ENCODE peak calls at places on chromosomes 11 and 22, in four cellular contexts. K is adipocyte; G is PC-3; S is CD8-positive, alpha-beta memory T cell. T is an unnamed sample.
A peak's percentile ranks its signal among the peaks of the same experiment; 100 is the strongest.

GRCh38 chr11:36126703-36127102 is 162.5 kb downstream of the COMMD9 start:
- DNase-seq in S (no peak), G (no peak), K (no peak), T (no peak)

GRCh38 chr11:86069408-86070086 is 663 bp upstream of the PICALM start:
- DNase-seq in S (no peak), G (peak; percentile 75), K (peak; percentile 91), T (no peak)

GRCh38 chr11:71988050-71988449 is 10.7 kb upstream of the IL18BP start:
- DNase-seq in K (peak; percentile 78), S (no peak), G (peak; percentile 41), T (no peak)

GRCh38 chr11:34427171-34427805 is 11.4 kb upstream of the CAT start:
- DNase-seq in S (no peak), G (peak; percentile 69), K (peak; percentile 91), T (no peak)

GRCh38 chr11:113533425-113533698 is 58.2 kb upstream of the DRD2 start:
- DNase-seq in K (no peak), G (peak; percentile 21), S (no peak), T (no peak)

GRCh38 chr22:31852691-31853370 is 91.5 kb upstream of the YWHAH start:
- DNase-seq in S (no peak), G (no peak), K (peak; percentile 38), T (no peak)

GRCh38 chr11:15748673-15749190 is 607.6 kb downstream of the SOX6 start:
- DNase-seq in G (no peak), K (no peak), S (no peak), T (no peak)

GRCh38 chr11:125165111-125165663 is 636 bp downstream of the PKNOX2 start:
- DNase-seq in K (peak; percentile 58), S (no peak), G (peak; percentile 19), T (no peak)

GRCh38 chr11:86067230-86068137 is 1.4 kb downstream of the PICALM start:
- DNase-seq in K (peak; percentile 53), G (peak; percentile 25), S (no peak), T (no peak)

GRCh38 chr11:72353861-72354260 is 80.5 kb downstream of the CLPB start:
- DNase-seq in G (peak; percentile 24), K (peak; percentile 22), S (no peak), T (no peak)

GRCh38 chr11:17554487-17554886 is 7.4 kb downstream of the OTOG start:
- DNase-seq in G (no peak), S (no peak), K (no peak), T (no peak)

GRCh38 chr11:100870138-100870537 is 183.1 kb downstream of the ARHGAP42 start:
- DNase-seq in S (no peak), K (no peak), G (no peak), T (no peak)

GRCh38 chr22:35601743-35602633 is 15.1 kb downstream of the MB start:
- DNase-seq in K (peak; percentile 69), S (no peak), G (peak; percentile 88), T (no peak)

GRCh38 chr11:45662096-45662664 is 3.2 kb downstream of the CHST1 start:
- DNase-seq in S (no peak), K (no peak), G (no peak), T (no peak)

GRCh38 chr11:129881570-129882170 is 13.7 kb downstream of the NFRKB start:
- DNase-seq in G (peak; percentile 74), S (no peak), K (peak; percentile 30), T (peak; percentile 45)

GRCh38 chr11:20088368-20089260 is 71.7 kb downstream of the DBX1 start:
- DNase-seq in K (peak; percentile 29), G (no peak), S (no peak), T (no peak)

GRCh38 chr11:72668645-72669347 is 5.4 kb downstream of the PDE2A start:
- DNase-seq in G (no peak), K (no peak), S (no peak), T (no peak)

GRCh38 chr11:23903044-23903704 is 593.7 kb upstream of the LUZP2 start:
- DNase-seq in K (peak; percentile 81), S (no peak), G (peak; percentile 84), T (no peak)

GRCh38 chr11:108882211-108882831 is 217.5 kb downstream of the DDX10 start:
- DNase-seq in S (no peak), G (no peak), K (no peak), T (no peak)

GRCh38 chr11:46120711-46121327 is 435 bp downstream of the PHF21A start:
- DNase-seq in K (peak; percentile 73), G (no peak), S (peak; percentile 8), T (no peak)

GRCh38 chr11:76629853-76630599 is 40.5 kb downstream of the LRRC32 start:
- DNase-seq in S (no peak), K (no peak), G (no peak), T (no peak)

DNA sequence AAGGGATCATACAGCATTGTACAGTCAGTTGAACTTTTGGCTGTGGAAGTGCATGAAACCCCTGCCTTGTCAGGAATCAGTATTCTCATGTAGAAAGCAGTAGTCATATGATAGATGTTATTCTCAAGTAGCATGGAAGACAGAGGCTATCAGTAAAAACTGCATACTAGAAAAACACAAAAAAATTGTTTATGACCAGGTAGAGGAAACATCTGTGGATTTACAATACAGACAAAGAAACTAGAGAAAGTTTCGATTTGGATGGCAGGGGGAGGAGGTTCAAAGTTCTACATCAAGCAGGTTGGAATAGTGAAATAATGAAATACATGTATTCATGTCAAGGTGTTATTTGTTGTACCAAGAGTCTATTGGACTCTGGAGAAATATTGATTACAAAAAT is 212.3 kb upstream of the DDI1 start:
- DNase-seq in G (no peak), K (no peak), S (no peak), T (no peak)
- H3K9me3 ChIP-seq in G (no peaks in the 10 kb centered on the region), K (no peaks in the 10 kb centered on the region), S (no peaks in the 10 kb centered on the region), T (no peaks in the 10 kb centered on the region)

DNA sequence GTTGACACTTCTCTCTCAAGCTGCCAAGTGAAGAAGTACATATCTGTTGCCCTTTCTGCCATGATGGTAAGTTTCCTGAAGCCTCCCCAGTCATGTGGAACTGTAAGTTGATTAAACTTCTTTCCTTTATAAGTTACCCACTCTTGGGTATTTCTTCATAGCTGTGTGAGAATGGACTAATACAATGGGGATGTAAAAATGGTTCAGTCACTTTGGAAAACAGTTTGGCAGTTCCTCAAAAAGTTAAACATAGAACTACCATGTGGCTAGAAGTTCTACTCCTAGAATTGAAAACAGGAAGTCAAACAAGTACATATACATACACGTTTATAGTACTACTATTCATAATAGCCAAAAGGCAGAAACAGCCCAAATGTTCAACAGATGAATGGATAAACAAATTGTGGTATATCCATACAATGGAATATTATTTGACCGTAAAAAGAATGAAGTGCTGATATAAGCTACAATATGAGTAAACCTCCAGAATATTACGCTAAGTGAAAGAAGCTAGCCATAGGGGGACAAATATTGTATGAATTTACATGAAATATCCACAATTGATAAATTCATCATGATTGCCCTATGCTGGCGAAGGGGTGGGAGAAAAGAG is 16.0 kb upstream of the DKK3 start:
- DNase-seq in G (no peak), K (no peak), S (no peak), T (no peak)
- H3K9me3 ChIP-seq in G (peaks cover 8% of the 10 kb centered on the region), K (no peaks in the 10 kb centered on the region), S (no peaks in the 10 kb centered on the region), T (no peaks in the 10 kb centered on the region)

DNA sequence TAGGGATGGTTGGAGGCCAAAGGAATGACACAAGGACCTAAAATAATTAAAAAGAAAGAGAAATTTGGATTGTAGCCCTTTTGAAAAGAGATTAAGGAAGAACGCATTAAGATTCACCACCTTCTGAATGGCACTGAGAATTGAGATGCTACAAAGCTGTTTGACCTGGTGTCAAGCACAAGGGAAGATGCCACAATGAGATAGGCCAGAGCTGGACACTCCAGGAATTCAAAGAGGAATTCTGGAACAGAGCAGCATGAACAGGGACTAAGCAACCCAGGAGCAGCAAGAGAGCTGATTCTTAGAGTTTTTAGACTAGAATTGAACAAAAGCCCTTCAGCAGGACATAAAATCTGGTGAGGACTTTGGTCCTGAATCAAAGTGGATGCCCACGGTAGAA is 11.6 kb upstream of the CECR2 start:
- DNase-seq in K (no peak), G (no peak), S (no peak), T (no peak)
- H3K9me3 ChIP-seq in K (no peaks in the 10 kb centered on the region), G (no peaks in the 10 kb centered on the region), S (no peaks in the 10 kb centered on the region), T (no peaks in the 10 kb centered on the region)

DNA sequence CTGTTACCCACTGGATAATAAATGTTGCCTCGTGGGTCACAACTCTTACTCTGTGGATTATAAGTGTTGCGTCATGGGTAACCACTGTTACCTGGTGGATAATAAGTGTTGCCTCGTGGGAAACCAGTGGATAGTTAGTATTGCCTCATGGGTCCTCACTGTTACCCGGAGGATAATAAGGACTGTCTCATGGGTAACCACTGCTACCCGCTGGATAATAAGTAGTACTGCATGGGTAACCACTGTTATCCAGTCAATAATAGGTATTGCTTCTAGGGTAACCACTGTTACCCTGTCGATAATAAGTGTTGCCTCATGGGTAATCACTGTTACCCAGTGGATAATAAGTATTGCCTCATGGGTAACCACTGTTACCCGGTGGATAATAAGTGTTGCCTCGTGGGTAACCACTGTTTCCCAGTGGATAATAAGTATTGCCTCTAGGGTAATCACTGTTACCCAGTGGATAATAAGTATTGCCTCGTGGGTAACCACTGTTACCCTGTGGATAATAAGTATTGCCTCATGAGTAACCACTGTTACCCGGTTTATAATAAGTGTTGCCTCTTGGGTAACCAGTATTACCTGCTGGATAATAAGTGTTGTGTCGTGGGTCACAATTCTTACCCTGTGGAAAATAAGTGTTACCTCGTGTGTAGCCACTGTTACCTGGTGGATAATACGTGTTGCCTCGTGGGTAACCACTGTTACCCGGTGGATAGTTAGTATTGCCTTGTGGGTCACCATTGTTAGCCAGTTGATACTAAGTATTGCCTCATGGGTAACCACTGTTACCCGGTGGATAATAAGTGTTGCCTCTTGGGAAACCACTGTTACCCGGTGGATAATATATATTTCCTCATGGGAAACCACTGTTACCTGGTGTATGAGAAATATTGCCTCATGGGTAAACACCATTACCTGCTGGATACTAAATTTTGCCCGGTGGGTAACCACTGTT is 15.7 kb upstream of the NXPE4 start:
- DNase-seq in K (peak; percentile 39), G (no peak), S (no peak), T (no peak)
- H3K9me3 ChIP-seq in K (no peaks in the 10 kb centered on the region), G (no peaks in the 10 kb centered on the region), S (no peaks in the 10 kb centered on the region), T (peaks cover 3% of the 10 kb centered on the region)

GRCh38 chr22:41094036-41094435 is 1.6 kb downstream of the EP300 start:
- DNase-seq in K (peak; percentile 58), G (peak; percentile 31), S (no peak), T (no peak)
- H3K9me3 ChIP-seq in K (no peaks in the 10 kb centered on the region), G (no peaks in the 10 kb centered on the region), S (no peaks in the 10 kb centered on the region), T (no peaks in the 10 kb centered on the region)

GRCh38 chr11:54930930-54931329 is 224.3 kb downstream of the OR4A5 start:
- DNase-seq in K (no peak), S (no peak), G (no peak), T (no peak)
- H3K9me3 ChIP-seq in K (peaks cover 95% of the 10 kb centered on the region), S (peaks cover 9% of the 10 kb centered on the region), G (peaks cover 32% of the 10 kb centered on the region), T (peaks cover 3% of the 10 kb centered on the region)

DNA sequence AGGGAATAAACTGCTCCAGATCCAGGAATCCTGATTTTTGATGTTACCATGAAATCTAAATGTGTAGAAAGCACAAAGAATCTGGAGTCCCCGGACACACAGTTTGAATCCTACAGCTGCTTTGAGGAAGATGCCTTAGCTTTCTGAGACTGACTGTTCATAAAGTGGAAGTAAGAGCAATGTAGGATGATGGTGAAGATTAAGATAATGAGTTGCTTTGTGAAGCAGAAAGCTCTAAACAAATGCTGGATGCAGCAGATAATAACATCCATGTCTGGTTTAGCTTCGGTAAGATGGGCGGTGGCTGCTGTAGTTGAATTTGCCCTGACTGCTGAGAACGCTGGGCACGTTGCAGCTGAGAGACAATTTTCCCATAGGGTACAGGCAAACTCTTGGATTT is 20.1 kb downstream of the OVOL1 start:
- DNase-seq in G (no peak), K (no peak), S (no peak), T (no peak)
- H3K9me3 ChIP-seq in G (no peaks in the 10 kb centered on the region), K (no peaks in the 10 kb centered on the region), S (no peaks in the 10 kb centered on the region), T (no peaks in the 10 kb centered on the region)

T was measured in T-helper 17 cell.